ENCODE peak calls at places on chromosomes 5 and 9, in six cellular contexts. U, P, S, R, G and A are unnamed samples. For H3K36me3, the result is how much of the 10 kb centered on the place peaks cover.

GRCh38 chr5:159571501-159572244 is 241.4 kb upstream of the IL12B start:
- DNase-seq in U (no peak), P (no peak), S (no peak), R (no peak), G (no peak), A (no peak)

GRCh38 chr9:26165426-26165825 is 487.2 kb upstream of the TUSC1 start:
- DNase-seq in U (no peak), P (no peak), S (no peak), R (no peak), G (no peak), A (no peak)

GRCh38 chr5:16749626-16750025 is 132.8 kb upstream of the RETREG1 start:
- DNase-seq in U (no peak), P (no peak), S (no peak), R (no peak), G (no peak), A (no peak)

GRCh38 chr5:128144491-128144890 is 60.9 kb downstream of the SLC12A2 start:
- DNase-seq in U (no peak), P (no peak), S (no peak), R (no peak), G (no peak), A (no peak)

GRCh38 chr5:5537426-5537825 is 114.9 kb downstream of the ICE1 start:
- DNase-seq in U (no peak), P (no peak), S (no peak), R (no peak), G (no peak), A (no peak)

GRCh38 chr9:134377976-134378375 is 51.7 kb downstream of the RXRA start:
- DNase-seq in U (no peak), P (peak), S (no peak), R (no peak), G (no peak), A (peak)

GRCh38 chr5:138488481-138488945 is 23.2 kb downstream of the EGR1 start:
- DNase-seq in U (no peak), P (no peak), S (no peak), R (no peak), G (no peak), A (no peak)

GRCh38 chr5:174599992-174600391 is 124.4 kb upstream of the MSX2 start:
- DNase-seq in U (no peak), P (no peak), S (no peak), R (no peak), G (no peak), A (no peak)

GRCh38 chr9:122518226-122518625 is 715 bp upstream of the OR1J4 start:
- DNase-seq in U (no peak), P (no peak), S (no peak), R (no peak), G (no peak), A (no peak)

GRCh38 chr5:6713274-6714181 is at the start of gene TENT4A:
- DNase-seq in U (peak), P (peak), S (no peak), R (no peak), G (no peak), A (peak)

GRCh38 chr5:160311491-160312138 is 749 bp downstream of the CCNJL start:
- DNase-seq in U (no peak), P (peak), S (no peak), R (no peak), G (no peak), A (no peak)

GRCh38 chr5:5699062-5699461 is 276.6 kb downstream of the ICE1 start:
- DNase-seq in U (no peak), P (no peak), S (no peak), R (no peak), G (no peak), A (no peak)

GRCh38 chr9:16898464-16898863 is 28.0 kb upstream of the BNC2 start:
- DNase-seq in U (no peak), P (no peak), S (no peak), R (no peak), G (no peak), A (no peak)

GRCh38 chr9:113594484-113595299 is 131.2 kb downstream of the RGS3 start:
- DNase-seq in U (no peak), P (no peak), S (no peak), R (no peak), G (no peak), A (no peak)

GRCh38 chr5:21774791-21775190 is 1078.4 kb downstream of the CDH12 start:
- DNase-seq in U (no peak), P (no peak), S (no peak), R (no peak), G (peak), A (no peak)

GRCh38 chr9:135179976-135180375 is 92.5 kb downstream of the OLFM1 start:
- DNase-seq in U (no peak), P (no peak), S (no peak), R (no peak), G (no peak), A (no peak)

GRCh38 chr9:14313951-14314423 is at the start of gene NFIB:
- DNase-seq in U (no peak), P (peak), S (peak), R (peak), G (peak), A (peak)

GRCh38 chr5:138282918-138283742 is 8.7 kb upstream of the GFRA3 start:
- DNase-seq in U (no peak), P (peak), S (peak), R (no peak), G (peak), A (no peak)

GRCh38 chr5:58064799-58065198 is 395.1 kb downstream of the PLK2 start:
- DNase-seq in U (no peak), P (no peak), S (no peak), R (no peak), G (no peak), A (no peak)

GRCh38 chr5:154189819-154190651 is 498 bp upstream of the GALNT10 start:
- DNase-seq in U (peak), P (peak), S (peak), R (peak), G (peak), A (peak)

GRCh38 chr5:154276932-154277331 is 86.4 kb downstream of the GALNT10 start:
- DNase-seq in U (no peak), P (peak), S (no peak), R (peak), G (no peak), A (peak)

GRCh38 chr9:102867488-102867887 is 127.6 kb upstream of the CYLC2 start:
- DNase-seq in U (no peak), P (peak), S (no peak), R (no peak), G (no peak), A (no peak)

GRCh38 chr9:81595887-81596558 is 93.3 kb downstream of the TLE1 start:
- DNase-seq in U (no peak), P (no peak), S (no peak), R (no peak), G (peak), A (no peak)

GRCh38 chr5:140565024-140565779 is 574 bp downstream of the SLC35A4 start:
- DNase-seq in U (no peak), P (no peak), S (peak), R (no peak), G (no peak), A (no peak)

GRCh38 chr5:83837261-83837894 is 116.7 kb upstream of the HAPLN1 start:
- DNase-seq in U (no peak), P (no peak), S (no peak), R (no peak), G (no peak), A (no peak)

GRCh38 chr5:176525677-176526076 is 11.5 kb downstream of the RNF44 start:
- DNase-seq in U (no peak), P (no peak), S (no peak), R (no peak), G (no peak), A (no peak)

GRCh38 chr9:75175395-75175794 is 87.1 kb downstream of the OSTF1 start:
- DNase-seq in U (no peak), P (peak), S (no peak), R (no peak), G (no peak), A (no peak)

GRCh38 chr5:135248801-135249231 is 150.2 kb downstream of the MACROH2A1 start:
- DNase-seq in U (no peak), P (no peak), S (no peak), R (no peak), G (no peak), A (peak)

GRCh38 chr9:83932851-83933250 is 11.6 kb upstream of the KIF27 start:
- DNase-seq in U (no peak), P (no peak), S (no peak), R (no peak), G (no peak), A (no peak)

GRCh38 chr9:77018058-77019009 is 1.1 kb upstream of the FOXB2 start:
- DNase-seq in U (no peak), P (no peak), S (no peak), R (no peak), G (no peak), A (no peak)

GRCh38 chr5:169606279-169606678 is 22.7 kb downstream of the SPDL1 start:
- DNase-seq in U (no peak), P (no peak), S (no peak), R (no peak), G (no peak), A (no peak)

GRCh38 chr5:169599451-169599850 is 15.9 kb downstream of the SPDL1 start:
- DNase-seq in U (no peak), P (no peak), S (no peak), R (no peak), G (no peak), A (no peak)

GRCh38 chr5:169607882-169608281 is 24.3 kb downstream of the SPDL1 start:
- DNase-seq in U (no peak), P (no peak), S (no peak), R (no peak), G (no peak), A (no peak)

GRCh38 chr5:169602535-169602934 is 19.0 kb downstream of the SPDL1 start:
- DNase-seq in U (no peak), P (no peak), S (no peak), R (no peak), G (no peak), A (no peak)
- H3K36me3 ChIP-seq in U (under half), P (under half), S (half or more), R (under half), G (half or more), A (under half)

DNA sequence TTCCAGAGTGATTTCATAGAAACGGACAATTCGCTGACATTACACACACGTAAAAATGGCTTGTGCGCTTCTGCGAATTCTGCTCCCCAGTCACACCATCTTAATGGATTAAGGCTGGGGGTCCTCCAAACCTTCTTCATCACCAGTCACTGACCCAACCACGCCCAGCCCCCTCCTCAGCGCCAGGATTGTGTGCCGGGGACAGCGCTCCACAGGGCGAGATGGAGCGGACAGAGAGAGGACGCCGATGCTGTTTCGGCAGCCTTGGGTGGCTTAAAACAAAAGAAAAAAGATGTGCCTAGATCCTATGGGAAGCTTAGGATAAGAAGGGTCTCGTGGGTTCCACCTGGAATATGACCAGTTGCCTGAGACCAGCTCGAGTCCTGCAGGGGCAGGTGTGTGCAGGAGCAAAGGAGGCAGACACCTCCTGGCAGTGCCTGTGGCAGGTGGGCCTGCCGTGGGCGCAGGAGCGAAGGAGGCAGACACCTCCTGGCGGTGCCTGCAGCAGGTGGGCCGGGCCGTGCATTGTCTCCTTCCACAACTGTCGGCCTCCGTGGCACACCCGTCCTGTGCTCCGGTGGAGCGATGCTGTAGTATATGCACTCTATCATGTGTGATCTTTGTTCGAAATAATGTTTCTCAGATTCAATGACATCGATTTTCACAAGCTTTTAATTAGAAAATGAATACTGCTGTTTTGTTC is 20.9 kb downstream of the BRD9 start:
- DNase-seq in U (no peak), P (no peak), S (no peak), R (no peak), G (no peak), A (no peak)
- H3K36me3 ChIP-seq in U (half or more), P (under half), S (half or more), R (under half), G (half or more), A (under half)

DNA sequence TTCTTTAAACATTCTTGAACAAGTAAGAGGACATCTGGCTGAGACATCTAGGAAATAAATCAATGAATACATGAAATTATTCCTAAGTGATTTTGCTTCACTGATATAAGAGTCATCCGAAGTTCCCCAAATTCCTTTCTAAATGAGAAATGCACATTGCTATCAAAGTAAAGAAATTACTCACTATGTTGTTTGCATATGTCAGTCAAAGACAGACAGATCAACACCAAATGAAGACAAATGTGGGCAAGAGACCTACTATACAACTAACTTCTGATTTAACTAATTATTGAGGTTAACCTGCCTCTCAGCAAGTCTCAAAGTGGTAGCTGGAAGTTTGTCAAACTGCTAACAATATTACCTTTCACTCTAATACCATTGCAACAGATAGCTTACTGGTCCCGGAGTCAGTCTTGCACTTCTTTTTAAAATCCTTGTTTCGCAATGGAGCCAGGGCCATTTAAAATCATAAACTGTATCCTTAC is 13.2 kb downstream of the TUT7 start:
- DNase-seq in U (no peak), P (no peak), S (no peak), R (no peak), G (no peak), A (no peak)
- H3K36me3 ChIP-seq in U (under half), P (under half), S (half or more), R (under half), G (half or more), A (under half)

GRCh38 chr9:38036359-38037084 is 32.5 kb downstream of the SHB start:
- DNase-seq in U (no peak), P (no peak), S (no peak), R (no peak), G (no peak), A (no peak)
- H3K36me3 ChIP-seq in U (under half), P (under half), S (under half), R (under half), G (under half), A (under half)

GRCh38 chr9:120464857-120465421 is 115.0 kb downstream of the CDK5RAP2 start:
- DNase-seq in U (no peak), P (no peak), S (no peak), R (no peak), G (no peak), A (no peak)
- H3K36me3 ChIP-seq in U (under half), P (under half), S (half or more), R (under half), G (half or more), A (under half)

DNA sequence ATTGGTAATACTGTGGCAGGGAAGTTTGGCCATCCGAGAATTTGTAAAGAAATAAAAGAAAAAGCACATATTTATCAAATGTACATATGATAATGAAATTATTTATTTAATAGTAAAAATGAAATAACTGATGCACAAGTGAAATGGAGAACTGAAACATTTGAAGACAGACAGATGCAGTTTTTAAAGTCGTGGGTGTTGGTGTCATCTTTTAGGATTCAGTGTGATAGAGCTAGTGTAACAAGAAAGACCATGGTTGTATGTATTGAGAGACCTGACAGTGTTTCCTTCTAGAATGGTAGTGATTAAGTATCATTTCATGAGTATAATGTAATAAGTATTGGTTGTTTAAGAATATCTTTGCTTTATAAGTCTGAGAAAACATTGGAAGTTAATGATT is 2.4 kb downstream of the SEC61B start:
- DNase-seq in U (no peak), P (no peak), S (no peak), R (no peak), G (no peak), A (no peak)
- H3K36me3 ChIP-seq in U (under half), P (under half), S (half or more), R (under half), G (half or more), A (under half)

DNA sequence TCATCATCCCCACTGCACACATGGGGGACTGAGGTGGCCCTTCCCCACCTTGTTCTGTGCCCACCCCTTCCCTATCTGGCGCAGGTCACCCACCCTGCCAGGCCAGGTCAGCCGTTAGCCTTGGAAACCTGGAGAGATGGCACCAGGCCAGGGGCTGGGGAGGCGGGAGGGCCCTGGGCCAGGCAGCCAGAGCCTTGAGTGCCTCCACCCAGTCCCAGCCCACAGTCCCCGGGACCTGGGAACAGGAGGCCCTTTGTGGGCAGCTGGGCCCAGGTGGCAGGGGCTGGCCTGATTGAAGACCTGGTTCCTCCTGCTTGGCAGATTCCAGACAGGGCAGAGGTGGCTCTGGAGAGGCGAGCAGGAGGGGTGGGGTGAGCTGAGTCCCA is 70.6 kb downstream of the LRSAM1 start:
- DNase-seq in U (no peak), P (peak), S (no peak), R (no peak), G (no peak), A (no peak)
- H3K36me3 ChIP-seq in U (under half), P (under half), S (under half), R (under half), G (half or more), A (under half)

GRCh38 chr9:73172811-73173210 is 21.1 kb downstream of the ANXA1 start:
- DNase-seq in U (no peak), P (no peak), S (no peak), R (no peak), G (no peak), A (no peak)
- H3K36me3 ChIP-seq in U (under half), P (under half), S (under half), R (under half), G (under half), A (under half)